ENCODE peak calls at places on chromosome 1, in six cellular contexts. Q, R, I, T, N and V are unnamed samples.

GRCh38 chr1:246801241-246802020 is 77.2 kb downstream of the SCCPDH start:
- DNase-seq in I (no peak), N (no peak), T (peak; percentile 70), Q (no peak), R (peak; percentile 4), V (peak; percentile 6)

GRCh38 chr1:26263212-26263611 is 16.7 kb upstream of the SH3BGRL3 start:
- DNase-seq in I (no peak), T (no peak), N (no peak), R (no peak), Q (no peak), V (no peak)

GRCh38 chr1:164805399-164805798 is 246.4 kb downstream of the PBX1 start:
- DNase-seq in N (no peak), T (no peak), Q (no peak), R (peak; percentile 52), I (no peak), V (peak; percentile 49)

GRCh38 chr1:19113362-19114092 is 96.5 kb downstream of the UBR4 start:
- DNase-seq in T (peak; percentile 28), I (peak; percentile 16), R (peak; percentile 41), N (no peak), Q (no peak), V (peak; percentile 44)

GRCh38 chr1:11147371-11147770 is 41.8 kb upstream of the ANGPTL7 start:
- DNase-seq in Q (no peak), R (peak; percentile 9), N (no peak), I (peak; percentile 77), T (no peak), V (peak; percentile 31)

GRCh38 chr1:97898948-97899347 is 21.9 kb downstream of the DPYD start:
- DNase-seq in T (no peak), N (no peak), I (peak; percentile 36), R (peak; percentile 20), Q (no peak), V (no peak)

GRCh38 chr1:112982853-112983539 is 27.0 kb upstream of the SLC16A1 start:
- DNase-seq in R (no peak), N (no peak), I (no peak), Q (no peak), T (no peak), V (no peak)

GRCh38 chr1:169031566-169032224 is 74.8 kb upstream of the ATP1B1 start:
- DNase-seq in N (no peak), I (no peak), Q (no peak), T (no peak), R (peak; percentile 43), V (no peak)

GRCh38 chr1:204709960-204710912 is 24.7 kb upstream of the LRRN2 start:
- DNase-seq in Q (no peak), I (no peak), T (no peak), N (no peak), R (no peak), V (no peak)